ENCODE peak calls at places on chromosomes 13 and 19, in nine cellular contexts. Q, J, Z, M, T, P, H, X and K are unnamed samples.
A peak's percentile ranks its signal among the peaks of the same experiment; 100 is the strongest.

GRCh38 chr13:43686557-43686956 is 100.2 kb downstream of the ENOX1 start:
- DNase-seq in P (peak; percentile 71), T (no peak), H (peak; percentile 49), J (no peak), M (peak; percentile 91), Q (no peak), Z (peak; percentile 27), X (peak; percentile 88), K (peak; percentile 46)

GRCh38 chr19:51123381-51124186 is 1.1 kb upstream of the SIGLEC9 start:
- DNase-seq in X (no peak), J (no peak), H (no peak), Z (no peak), Q (no peak), P (no peak), T (no peak), M (no peak), K (no peak)

GRCh38 chr13:48891586-48891985 is 84.1 kb upstream of the FNDC3A start:
- DNase-seq in M (peak; percentile 86), X (peak; percentile 37), J (no peak), H (peak; percentile 55), P (no peak), T (no peak), Q (no peak), Z (no peak), K (no peak)

GRCh38 chr13:110949116-110949515 is 34.2 kb upstream of the ANKRD10 start:
- DNase-seq in M (no peak), H (no peak), J (no peak), Z (no peak), Q (no peak), X (no peak), T (no peak), P (no peak), K (no peak)

GRCh38 chr19:56689198-56689597 is 17.6 kb upstream of the ZNF835 start:
- DNase-seq in H (no peak), P (no peak), J (no peak), X (no peak), M (peak; percentile 2), Z (no peak), T (no peak), Q (no peak), K (no peak)

GRCh38 chr19:32168111-32168510 is 177.3 kb upstream of the ZNF507 start:
- DNase-seq in H (no peak), P (no peak), M (no peak), X (no peak), J (no peak), Q (no peak), T (no peak), Z (no peak), K (no peak)

GRCh38 chr13:45662122-45662521 is 40.0 kb upstream of the CBY2 start:
- DNase-seq in X (no peak), T (no peak), J (no peak), Q (no peak), M (peak; percentile 20), H (no peak), P (no peak), Z (no peak), K (no peak)

GRCh38 chr19:3518669-3519068 is 12.6 kb downstream of the FZR1 start:
- DNase-seq in X (no peak), J (no peak), T (no peak), Q (no peak), P (no peak), H (no peak), Z (no peak), M (no peak), K (no peak)

GRCh38 chr13:65638572-65639168 is 1591.5 kb downstream of the PCDH9 start:
- DNase-seq in M (peak; percentile 57), J (peak; percentile 72), T (no peak), Q (no peak), P (no peak), H (peak; percentile 29), Z (no peak), X (peak; percentile 78), K (peak; percentile 22)

GRCh38 chr13:31090921-31091624 is 70.6 kb downstream of the HSPH1 start:
- DNase-seq in Q (no peak), J (no peak), M (no peak), T (no peak), X (peak; percentile 22), H (no peak), Z (no peak), P (no peak), K (no peak)

GRCh38 chr19:27744926-27745844 is 1467.8 kb downstream of the UQCRFS1 start:
- DNase-seq in M (no peak), Z (no peak), J (no peak), P (no peak), H (no peak), X (no peak), Q (no peak), T (no peak), K (no peak)

DNA sequence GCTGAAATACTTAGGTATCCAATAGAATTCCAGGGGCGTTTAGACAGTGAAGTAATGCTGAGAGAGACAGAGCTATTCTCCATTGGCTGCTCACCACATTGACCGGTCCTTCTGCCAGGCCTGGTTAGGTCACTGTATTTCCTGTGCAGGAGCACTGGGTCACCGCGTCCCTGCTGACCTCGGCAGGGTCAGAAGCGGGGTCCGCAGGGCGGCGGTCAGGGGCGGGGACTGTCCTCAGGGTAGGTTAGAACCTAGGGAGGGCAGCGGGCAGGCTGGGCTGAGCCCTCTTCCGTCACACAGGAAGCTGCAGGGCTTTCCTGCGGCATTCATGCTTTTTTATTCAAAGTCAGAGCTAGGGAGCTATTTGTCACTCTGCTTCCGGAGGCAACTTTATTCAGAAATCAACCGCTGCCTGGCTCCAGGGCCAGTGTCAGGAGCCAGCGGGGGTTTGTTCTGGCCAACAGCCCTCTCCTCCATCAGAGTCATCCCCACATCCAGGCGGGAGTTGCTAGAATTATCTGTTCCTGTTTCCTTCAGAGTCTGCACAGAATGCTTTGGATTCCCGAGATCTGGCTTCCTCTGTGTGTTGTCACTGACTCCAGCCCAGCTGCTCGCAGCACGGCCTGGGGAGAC is 81.3 kb upstream of the WASF3 start:
- DNase-seq in Z (no peak), X (peak; percentile 14), P (no peak), H (no peak), M (peak; percentile 36), J (peak; percentile 68), Q (no peak), T (no peak), K (no peak)
- H3K4me3 ChIP-seq in Z (peak overlapping the region; percentile 35), X (no peak overlapping the region), P (peak overlapping the region; percentile 1), H (no peak overlapping the region), M (no peak overlapping the region), J (peak overlapping the region; percentile 47), Q (peak overlapping the region; percentile 60), T (peak overlapping the region; percentile 9), K (no peak overlapping the region)

GRCh38 chr19:15476334-15476733 is 3.0 kb downstream of the PGLYRP2 start:
- DNase-seq in P (no peak), Q (no peak), H (no peak), J (no peak), M (no peak), X (no peak), T (no peak), Z (no peak), K (no peak)

GRCh38 chr19:15475611-15476010 is 3.7 kb downstream of the PGLYRP2 start:
- DNase-seq in X (no peak), P (no peak), H (no peak), Z (no peak), J (no peak), Q (no peak), M (no peak), T (no peak), K (no peak)

GRCh38 chr19:15475169-15475568 is 4.1 kb downstream of the PGLYRP2 start:
- DNase-seq in P (no peak), J (no peak), H (no peak), Z (no peak), M (no peak), X (no peak), T (no peak), Q (no peak), K (no peak)

GRCh38 chr19:15479391-15480345 is at the start of gene PGLYRP2:
- DNase-seq in J (peak; percentile 30), M (no peak), Q (no peak), T (no peak), P (no peak), Z (peak; percentile 29), X (no peak), H (peak; percentile 32), K (no peak)
- TF ChIP-seq CTCF in J (peak; percentile 40), M (no peak), Q (peak; percentile 16), T (peak; percentile 38), P (no peak), Z (peak; percentile 22), X (no peak), H (no peak), K (no peak)

DNA sequence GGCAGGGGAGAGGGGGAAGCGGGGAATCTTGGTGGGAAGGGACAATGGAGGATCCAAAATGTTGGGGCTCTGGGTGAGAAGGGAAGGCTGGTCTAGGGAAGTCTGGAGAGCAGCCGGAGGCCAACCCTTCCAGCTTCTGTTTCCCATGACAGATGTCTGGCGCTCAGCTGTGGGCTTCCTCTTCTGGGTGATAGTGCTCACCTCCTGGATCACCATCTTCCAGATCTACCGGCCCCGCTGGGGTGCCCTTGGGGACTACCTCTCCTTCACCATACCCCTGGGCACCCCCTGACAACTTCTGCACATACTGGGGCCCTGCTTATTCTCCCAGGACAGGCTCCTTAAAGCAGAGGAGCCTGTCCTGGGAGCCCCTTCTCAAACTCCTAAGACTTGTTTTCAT is 1.1 kb downstream of the PSENEN start:
- DNase-seq in T (no peak), Q (no peak), M (no peak), X (no peak), J (no peak), H (no peak), Z (no peak), P (no peak), K (no peak)
- H3K4me3 ChIP-seq in T (peak overlapping the region; percentile 85), Q (peak overlapping the region; percentile 91), M (peak overlapping the region; percentile 78), X (peak overlapping the region; percentile 72), J (peak overlapping the region; percentile 76), H (peak overlapping the region; percentile 79), Z (no peak overlapping the region), P (peak overlapping the region; percentile 67), K (peak overlapping the region; percentile 96)

GRCh38 chr13:90702050-90702449 is 645.4 kb upstream of the MIR17HG start:
- DNase-seq in J (no peak), P (no peak), T (no peak), H (no peak), Q (no peak), Z (no peak), M (no peak), X (no peak), K (no peak)
- TF ChIP-seq CTCF in J (no peak), P (no peak), T (no peak), H (no peak), Q (no peak), Z (no peak), M (no peak), X (no peak), K (no peak)

GRCh38 chr13:36674337-36675212 is 755 bp downstream of the SERTM1 start:
- DNase-seq in P (no peak), T (no peak), J (peak; percentile 45), Q (no peak), M (peak; percentile 4), H (no peak), Z (no peak), X (no peak), K (no peak)
- H3K4me3 ChIP-seq in P (no peak overlapping the region), T (peak overlapping the region; percentile 65), J (peak overlapping the region; percentile 88), Q (no peak overlapping the region), M (no peak overlapping the region), H (no peak overlapping the region), Z (peak overlapping the region; percentile 48), X (no peak overlapping the region), K (peak overlapping the region; percentile 1)